ENCODE peak calls at places on chromosome 19, in eight cellular contexts. D is heart right ventricle; M is ascending aorta; V is psoas muscle; X is astrocyte; E is transverse colon; O is mesendoderm; B is CD4-positive, CD25-positive, alpha-beta regulatory T cell. C is an unnamed sample. For H3K4me1 and H3K36me3, the result is how much of the 10 kb centered on the place peaks cover.

GRCh38 chr19:39497850-39498261 is 891 bp upstream of the DLL3 start:
- DNase-seq in M (no peak), D (peak), X (peak), B (no peak), E (peak), O (peak), V (no peak), C (no peak)

GRCh38 chr19:39839678-39840327 is 5.8 kb upstream of the DYRK1B start:
- DNase-seq in X (no peak), V (peak), O (no peak), M (no peak), E (no peak), D (no peak), B (no peak), C (no peak)

GRCh38 chr19:3976495-3977241 is 5.8 kb upstream of the DAPK3 start:
- DNase-seq in D (no peak), V (peak), M (no peak), O (no peak), E (no peak), B (no peak), X (no peak), C (no peak)

GRCh38 chr19:37583340-37583739 is 11.3 kb downstream of the ZNF571 start:
- DNase-seq in E (no peak), M (no peak), V (no peak), B (no peak), X (no peak), O (peak), D (no peak), C (no peak)

GRCh38 chr19:58548859-58549663 is 5.2 kb downstream of the TRIM28 start:
- DNase-seq in O (no peak), E (no peak), B (no peak), M (peak), D (no peak), X (no peak), V (no peak), C (no peak)

GRCh38 chr19:34990578-34991192 is 9.4 kb upstream of the GRAMD1A start:
- DNase-seq in X (no peak), V (no peak), D (no peak), O (no peak), E (no peak), B (no peak), M (no peak), C (no peak)

GRCh38 chr19:33388231-33388816 is 14.8 kb downstream of the CEBPG start:
- DNase-seq in E (no peak), B (no peak), V (peak), O (no peak), X (no peak), M (peak), D (no peak), C (no peak)

GRCh38 chr19:21569497-21569870 is 64.1 kb downstream of the ZNF429 start:
- DNase-seq in D (peak), X (peak), O (no peak), V (no peak), B (peak), E (peak), M (peak), C (no peak)

GRCh38 chr19:28605501-28606268 is 607.3 kb downstream of the UQCRFS1 start:
- DNase-seq in X (no peak), V (no peak), M (no peak), O (no peak), B (no peak), D (no peak), E (no peak), C (no peak)

GRCh38 chr19:40744554-40745401 is 5.5 kb downstream of the ACTMAP start:
- DNase-seq in D (no peak), B (peak), E (no peak), V (no peak), X (no peak), O (peak), M (no peak), C (no peak)

GRCh38 chr19:35404879-35405622 is 34.2 kb downstream of the GPR42 start:
- DNase-seq in V (peak), D (no peak), B (no peak), O (peak), X (peak), E (peak), M (no peak), C (no peak)

GRCh38 chr19:58182577-58182988 is 278 bp upstream of the ZNF274 start:
- DNase-seq in X (no peak), V (no peak), M (no peak), O (no peak), D (peak), B (no peak), E (no peak), C (peak)

GRCh38 chr19:5889288-5889971 is 14.2 kb downstream of the NDUFA11 start:
- DNase-seq in E (no peak), V (no peak), B (no peak), D (no peak), O (no peak), X (no peak), M (no peak), C (no peak)

GRCh38 chr19:16886305-16886880 is 2.4 kb upstream of the F2RL3 start:
- DNase-seq in M (no peak), D (peak), X (peak), V (peak), B (no peak), O (no peak), E (peak), C (no peak)

GRCh38 chr19:4568884-4569283 is 9.4 kb upstream of the SEMA6B start:
- DNase-seq in M (no peak), V (no peak), B (no peak), D (no peak), E (no peak), O (no peak), X (no peak), C (no peak)

GRCh38 chr19:52601025-52601973 is 31.2 kb downstream of the ZNF701 start:
- DNase-seq in X (peak), M (peak), B (peak), V (peak), O (peak), E (peak), D (peak), C (peak)

GRCh38 chr19:30228113-30228725 is 144.0 kb upstream of the ZNF536 start:
- DNase-seq in B (no peak), D (no peak), E (peak), X (no peak), V (no peak), M (no peak), O (peak), C (no peak)

GRCh38 chr19:8116437-8117293 is 32.7 kb downstream of the FBN3 start:
- DNase-seq in M (no peak), B (peak), E (no peak), V (no peak), D (no peak), X (no peak), O (no peak), C (no peak)

GRCh38 chr19:29232315-29232852 is 19.4 kb upstream of the UQCRFS1 start:
- DNase-seq in O (no peak), M (no peak), X (no peak), V (no peak), D (no peak), B (no peak), E (no peak), C (no peak)

GRCh38 chr19:32138416-32138815 is 207.0 kb upstream of the ZNF507 start:
- DNase-seq in O (no peak), B (no peak), E (no peak), D (no peak), V (no peak), X (no peak), M (no peak), C (no peak)

GRCh38 chr19:1837222-1837565 is 11.1 kb downstream of the REXO1 start:
- DNase-seq in O (no peak), M (no peak), B (no peak), X (no peak), D (no peak), E (no peak), V (no peak), C (no peak)

GRCh38 chr19:36067681-36068080 is 13.0 kb downstream of the WDR62 start:
- DNase-seq in M (no peak), B (no peak), E (no peak), V (no peak), O (no peak), D (no peak), X (no peak), C (no peak)

GRCh38 chr19:52221831-52222375 is 32.1 kb downstream of the PPP2R1A start:
- DNase-seq in O (no peak), D (no peak), M (peak), V (no peak), E (no peak), B (no peak), X (no peak), C (no peak)

GRCh38 chr19:1856698-1857603 is 6.4 kb downstream of the KLF16 start:
- DNase-seq in X (peak), V (peak), O (peak), B (peak), M (peak), E (peak), D (peak), C (no peak)

DNA sequence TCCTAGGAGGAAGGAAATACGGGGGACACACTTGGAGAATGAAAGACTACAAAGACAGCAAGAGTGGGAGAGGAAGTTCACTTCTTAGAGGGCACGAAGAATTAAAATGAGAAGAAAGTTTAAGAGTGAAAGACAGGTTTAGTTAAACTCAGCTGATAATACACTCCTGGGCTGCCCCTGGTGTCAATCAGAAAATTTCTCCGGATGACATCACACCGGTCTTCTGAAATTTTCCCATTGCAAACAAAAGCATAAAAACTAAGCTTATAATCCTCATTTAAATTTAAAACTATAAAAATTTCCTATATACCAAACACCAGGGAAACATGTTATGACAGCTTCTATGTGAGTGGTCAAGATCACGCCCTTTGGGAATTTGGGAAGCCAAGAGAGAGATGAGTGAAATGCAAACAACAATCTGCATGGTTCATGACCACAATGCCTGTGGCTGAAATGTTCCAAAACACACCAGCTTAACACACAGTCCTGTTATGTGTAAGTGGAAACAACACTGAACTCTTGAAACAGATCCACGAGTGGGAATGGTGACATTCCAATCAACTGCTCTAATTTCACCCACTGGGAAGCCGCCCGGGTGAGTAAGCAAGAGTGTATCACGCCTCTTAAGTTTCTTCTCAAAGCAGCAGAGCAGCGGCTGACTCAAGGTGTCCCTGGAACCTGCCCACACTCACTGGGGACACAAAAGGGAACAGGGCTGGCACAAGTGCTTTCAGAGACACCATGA is 49.0 kb downstream of the BRD4 start:
- DNase-seq in E (no peak), B (no peak), D (no peak), O (peak), V (peak), X (peak), M (peak), C (no peak)
- H3K4me1 ChIP-seq in E (half or more), B (half or more), D (half or more), O (under half), V (half or more), X (under half), M (half or more), C (half or more)

GRCh38 chr19:47019431-47020041 is at the start of gene NPAS1:
- DNase-seq in E (no peak), X (no peak), D (no peak), V (no peak), O (no peak), M (no peak), B (no peak), C (no peak)
- H3K4me3 ChIP-seq in E (no peak), X (no peak), D (no peak), V (peak), O (no peak), M (peak), B (no peak), C (no peak)

DNA sequence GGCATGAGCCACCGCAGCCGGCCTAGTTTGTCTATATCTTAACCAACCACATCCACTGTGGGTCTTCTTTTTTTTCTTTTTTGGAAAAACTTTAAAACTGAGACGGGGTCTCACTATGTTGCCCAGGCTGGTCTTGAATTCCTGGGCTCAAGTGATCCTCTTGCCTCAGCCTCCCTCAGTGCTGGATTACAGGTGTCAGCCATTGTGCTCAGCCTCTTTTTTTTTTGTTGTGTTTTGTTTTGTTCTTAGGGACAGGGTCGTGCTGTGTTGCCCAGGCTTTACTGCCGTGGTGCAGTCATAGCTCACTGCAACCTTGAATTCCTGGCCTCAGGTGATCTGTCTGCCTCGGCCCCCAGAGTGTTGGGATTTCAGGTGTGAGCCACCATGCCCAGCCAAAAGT is 7.4 kb downstream of the SNRNP70 start:
- DNase-seq in X (no peak), M (no peak), V (no peak), O (no peak), B (no peak), E (no peak), D (no peak), C (no peak)
- H3K36me3 ChIP-seq in X (under half), M (under half), V (half or more), O (under half), B (half or more), E (under half), D (under half), C (half or more)

GRCh38 chr19:42242071-42242511 is 311 bp downstream of the GSK3A start:
- DNase-seq in B (peak), X (no peak), E (no peak), M (no peak), V (no peak), O (no peak), D (no peak), C (no peak)

GRCh38 chr19:42241279-42241678 is 1.1 kb downstream of the GSK3A start:
- DNase-seq in O (no peak), B (no peak), M (no peak), E (no peak), D (no peak), X (no peak), V (no peak), C (no peak)

GRCh38 chr19:42239544-42240220 is 2.7 kb downstream of the GSK3A start:
- DNase-seq in V (no peak), M (no peak), X (no peak), B (no peak), O (no peak), D (no peak), E (no peak), C (no peak)

GRCh38 chr19:42244452-42245220 is 2.2 kb upstream of the GSK3A start:
- DNase-seq in V (peak), E (peak), O (peak), B (peak), D (peak), M (peak), X (peak), C (peak)

GRCh38 chr19:42242512-42243409 is at the start of gene GSK3A:
- DNase-seq in D (peak), O (peak), V (peak), B (peak), X (peak), E (peak), M (peak), C (peak)
- H3K4me1 ChIP-seq in D (under half), O (under half), V (under half), B (under half), X (under half), E (under half), M (under half), C (under half)

GRCh38 chr19:42067315-42067888 is 2.6 kb downstream of the GRIK5 start:
- DNase-seq in X (no peak), E (no peak), B (no peak), O (no peak), D (no peak), M (no peak), V (no peak), C (no peak)

GRCh38 chr19:42066075-42066754 is 3.8 kb downstream of the GRIK5 start:
- DNase-seq in M (no peak), X (peak), B (peak), D (no peak), E (no peak), V (no peak), O (peak), C (no peak)

GRCh38 chr19:42068756-42069571 is 1.0 kb downstream of the GRIK5 start:
- DNase-seq in E (no peak), V (no peak), O (peak), M (no peak), B (no peak), D (no peak), X (no peak), C (no peak)

GRCh38 chr19:42069619-42070293 is at the start of gene GRIK5:
- DNase-seq in E (no peak), D (no peak), X (no peak), B (no peak), M (peak), O (peak), V (no peak), C (no peak)

DNA sequence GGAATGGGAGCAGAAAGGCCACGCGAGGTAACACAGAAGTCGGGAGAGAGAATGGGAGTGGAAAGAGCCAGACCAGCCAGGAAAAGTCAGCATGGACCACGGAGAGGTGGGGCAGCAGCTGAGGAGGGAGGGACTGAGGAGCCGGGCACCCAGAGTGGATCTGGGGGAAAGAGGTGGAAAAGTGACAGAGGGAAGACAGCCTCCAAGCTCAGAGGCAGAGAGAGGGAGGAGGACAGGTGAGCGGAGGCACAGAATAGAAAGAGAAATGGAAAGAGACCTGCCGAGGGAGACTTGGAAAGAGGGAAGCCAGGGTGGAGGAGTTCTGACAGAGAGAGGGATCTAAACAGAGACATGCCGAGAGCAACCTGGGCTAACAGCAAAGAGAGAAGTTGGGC is 1.6 kb downstream of the GRIK5 start:
- DNase-seq in M (no peak), B (no peak), E (no peak), D (no peak), V (no peak), X (no peak), O (no peak), C (no peak)
- H3K4me3 ChIP-seq in M (peak), B (no peak), E (peak), D (no peak), V (peak), X (no peak), O (peak), C (no peak)

GRCh38 chr19:56369886-56370676 is 23.3 kb downstream of the ZNF582 start:
- DNase-seq in B (no peak), X (no peak), O (no peak), V (no peak), D (no peak), M (no peak), E (no peak), C (no peak)
- H3K36me3 ChIP-seq in B (under half), X (under half), O (under half), V (half or more), D (under half), M (under half), E (under half), C (under half)

GRCh38 chr19:17949956-17950309 is 17.0 kb upstream of the KCNN1 start:
- DNase-seq in E (no peak), M (no peak), X (no peak), B (no peak), D (no peak), V (no peak), O (peak), C (no peak)

GRCh38 chr19:17948967-17949930 is 16.4 kb downstream of the CCDC124 start:
- DNase-seq in O (no peak), X (no peak), V (no peak), M (no peak), B (no peak), D (no peak), E (no peak), C (no peak)

GRCh38 chr19:17946965-17947784 is 14.4 kb downstream of the CCDC124 start:
- DNase-seq in X (no peak), V (peak), M (no peak), O (peak), E (no peak), D (no peak), B (no peak), C (no peak)

GRCh38 chr19:17947815-17948473 is 15.1 kb downstream of the CCDC124 start:
- DNase-seq in V (peak), X (peak), E (peak), O (peak), D (peak), B (peak), M (peak), C (peak)

DNA sequence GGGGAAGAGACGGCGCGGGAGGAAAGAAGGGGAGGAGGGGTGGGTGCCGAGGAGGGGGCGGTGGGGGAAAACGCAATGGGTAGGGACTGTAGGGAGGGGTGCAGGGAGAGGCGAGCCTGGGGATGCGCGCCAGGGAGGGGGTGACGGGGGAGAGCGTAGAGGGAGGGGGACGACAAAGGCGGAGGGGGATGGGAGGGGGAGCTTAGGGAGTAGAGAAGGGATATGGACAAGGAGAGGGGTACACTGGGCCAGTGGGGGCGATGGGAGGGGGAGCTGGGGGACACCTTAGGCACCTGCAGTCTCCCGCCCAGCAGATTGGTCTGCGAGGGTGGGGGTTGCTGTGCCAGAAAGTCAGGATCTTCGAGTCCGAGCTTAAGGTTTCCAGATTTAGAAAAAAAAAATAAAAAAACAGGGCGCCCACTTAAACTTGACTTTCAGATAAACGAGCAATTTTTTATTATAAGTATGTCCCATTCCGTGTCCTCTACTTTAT is 15.7 kb downstream of the CCDC124 start:
- DNase-seq in B (no peak), X (no peak), E (no peak), M (no peak), V (no peak), O (no peak), D (no peak), C (no peak)
- H3K4me1 ChIP-seq in B (half or more), X (under half), E (half or more), M (under half), V (under half), O (under half), D (under half), C (half or more)

GRCh38 chr19:45478454-45479238 is 10.8 kb downstream of the FOSB start:
- DNase-seq in M (peak), E (peak), O (peak), B (peak), D (peak), X (peak), V (peak), C (peak)

GRCh38 chr19:45475537-45476348 is 7.9 kb downstream of the FOSB start:
- DNase-seq in E (no peak), V (no peak), D (no peak), O (no peak), M (no peak), B (no peak), X (no peak), C (no peak)

GRCh38 chr19:45477216-45477615 is 9.4 kb downstream of the FOSB start:
- DNase-seq in V (no peak), M (no peak), X (no peak), O (no peak), D (no peak), E (no peak), B (no peak), C (no peak)

GRCh38 chr19:45476349-45476717 is 8.5 kb downstream of the FOSB start:
- DNase-seq in M (no peak), E (no peak), X (no peak), D (no peak), B (no peak), V (no peak), O (no peak), C (no peak)

GRCh38 chr19:45477713-45478453 is 10.1 kb downstream of the FOSB start:
- DNase-seq in V (no peak), O (peak), D (no peak), X (no peak), E (no peak), B (no peak), M (no peak), C (no peak)
- H3K4me3 ChIP-seq in V (peak), O (no peak), D (peak), X (peak), E (peak), B (peak), M (peak), C (peak)